ENCODE peak calls at places on chromosomes 5 and 9, in nine cellular contexts. O is spleen, B is IMR-90, F is body of pancreas, Y is stomach, Q is NB4, U is lower leg skin, K is esophagus squamous epithelium, J is HepG2. N is an unnamed sample.
A peak's percentile ranks its signal among the peaks of the same experiment; 100 is the strongest.

GRCh38 chr5:142181547-142182191 is 73.1 kb downstream of the NDFIP1 start:
- DNase-seq in O (peak; percentile 38), B (no peak), F (no peak), Y (no peak), Q (peak; percentile 6), U (no peak), K (no peak), J (peak; percentile 35), N (no peak)

GRCh38 chr5:37492778-37493555 is 113.8 kb downstream of the WDR70 start:
- DNase-seq in O (no peak), B (no peak), F (no peak), Y (no peak), Q (no peak), U (no peak), K (no peak), J (no peak), N (no peak)

GRCh38 chr9:127723450-127723849 is 7.6 kb downstream of the TTC16 start:
- DNase-seq in O (no peak), B (peak; percentile 66), F (no peak), Y (peak; percentile 27), Q (no peak), U (no peak), K (no peak), J (no peak), N (no peak)

GRCh38 chr5:142095651-142096330 is 12.8 kb upstream of the NDFIP1 start:
- DNase-seq in O (no peak), B (no peak), F (no peak), Y (no peak), Q (peak; percentile 31), U (no peak), K (no peak), J (no peak), N (no peak)

GRCh38 chr9:133252301-133252776 is 22.7 kb downstream of the ABO start:
- DNase-seq in O (no peak), B (no peak), F (no peak), Y (peak; percentile 73), Q (no peak), U (peak; percentile 87), K (no peak), J (no peak), N (no peak)

GRCh38 chr5:135094339-135095051 is 60.5 kb upstream of the PITX1 start:
- DNase-seq in O (peak; percentile 47), B (no peak), F (no peak), Y (no peak), Q (no peak), U (peak; percentile 61), K (no peak), J (no peak), N (peak; percentile 2)

GRCh38 chr5:93058309-93058708 is 522.7 kb downstream of the NR2F1-AS1 start:
- DNase-seq in O (no peak), B (peak; percentile 92), F (no peak), Y (no peak), Q (no peak), U (no peak), K (no peak), J (no peak), N (no peak)

GRCh38 chr5:167051369-167051768 is 1240.1 kb upstream of the WWC1 start:
- DNase-seq in O (no peak), B (no peak), F (no peak), Y (no peak), Q (no peak), U (no peak), K (no peak), J (no peak), N (no peak)

GRCh38 chr9:21974542-21975409 is 19.4 kb downstream of the CDKN2A start:
- DNase-seq in O (peak; percentile 83), B (peak; percentile 57), F (peak; percentile 27), Y (peak; percentile 61), Q (no peak), U (peak; percentile 86), K (no peak), J (no peak), N (peak; percentile 26)

GRCh38 chr9:97934321-97935115 is 3.5 kb downstream of the HEMGN start:
- DNase-seq in O (peak; percentile 46), B (no peak), F (no peak), Y (no peak), Q (peak; percentile 40), U (no peak), K (no peak), J (no peak), N (no peak)

GRCh38 chr9:2657427-2657826 is 35.8 kb downstream of the VLDLR start:
- DNase-seq in O (peak; percentile 56), B (no peak), F (no peak), Y (no peak), Q (peak; percentile 100), U (no peak), K (no peak), J (no peak), N (no peak)

GRCh38 chr9:132609184-132609583 is 26.8 kb downstream of the BARHL1 start:
- DNase-seq in O (no peak), B (no peak), F (no peak), Y (no peak), Q (no peak), U (no peak), K (no peak), J (no peak), N (no peak)

GRCh38 chr5:67476531-67476930 is 279.9 kb upstream of the CD180 start:
- DNase-seq in O (no peak), B (no peak), F (no peak), Y (no peak), Q (no peak), U (no peak), K (no peak), J (no peak), N (no peak)

GRCh38 chr5:67476995-67477394 is 280.4 kb upstream of the CD180 start:
- DNase-seq in O (no peak), B (no peak), F (no peak), Y (no peak), Q (no peak), U (no peak), K (no peak), J (no peak), N (no peak)

GRCh38 chr5:67478337-67478736 is 281.7 kb upstream of the CD180 start:
- DNase-seq in O (no peak), B (no peak), F (no peak), Y (no peak), Q (no peak), U (no peak), K (no peak), J (no peak), N (no peak)

GRCh38 chr5:67474597-67475238 is 278.1 kb upstream of the CD180 start:
- DNase-seq in O (no peak), B (no peak), F (no peak), Y (no peak), Q (no peak), U (no peak), K (no peak), J (no peak), N (no peak)

DNA sequence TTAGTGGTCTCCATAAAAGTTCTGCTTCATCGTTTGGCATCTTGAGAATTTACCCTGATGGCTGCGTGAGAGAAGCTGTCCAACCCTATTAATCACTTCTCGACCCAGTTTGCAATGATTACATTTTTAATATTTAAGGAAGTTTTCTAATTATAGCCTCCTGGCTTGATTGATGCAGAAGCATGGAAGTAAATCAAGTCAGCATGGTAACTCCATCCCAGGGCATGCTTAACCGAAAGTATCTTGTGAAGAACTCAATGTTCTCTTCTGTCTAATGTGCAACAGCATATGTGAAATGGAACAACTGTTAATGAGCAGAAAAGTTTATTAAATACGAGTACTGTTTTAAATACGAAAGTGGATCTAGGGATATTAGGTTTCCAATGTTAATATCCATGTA is 278.9 kb upstream of the CD180 start:
- DNase-seq in O (no peak), B (no peak), F (no peak), Y (no peak), Q (no peak), U (no peak), K (no peak), J (no peak), N (no peak)
- H3K4me3 ChIP-seq in O (no peak overlapping the region), B (no peak overlapping the region), F (no peak overlapping the region), Y (no peak overlapping the region), Q (no peak overlapping the region), U (no peak overlapping the region), K (no peak overlapping the region), J (no peak overlapping the region), N (no peak overlapping the region)

GRCh38 chr5:96742519-96742918 is 65.2 kb downstream of the ERAP1 start:
- DNase-seq in O (no peak), B (no peak), F (no peak), Y (no peak), Q (peak; percentile 50), U (no peak), K (no peak), J (no peak), N (no peak)

GRCh38 chr5:96741075-96741474 is 66.7 kb downstream of the ERAP1 start:
- DNase-seq in O (no peak), B (no peak), F (no peak), Y (no peak), Q (no peak), U (no peak), K (no peak), J (no peak), N (no peak)

GRCh38 chr5:96743065-96743768 is 64.5 kb downstream of the ERAP1 start:
- DNase-seq in O (no peak), B (peak; percentile 61), F (no peak), Y (no peak), Q (peak; percentile 43), U (no peak), K (no peak), J (no peak), N (no peak)

GRCh38 chr5:96743805-96744559 is 63.8 kb downstream of the ERAP1 start:
- DNase-seq in O (no peak), B (no peak), F (no peak), Y (no peak), Q (no peak), U (no peak), K (no peak), J (no peak), N (no peak)

GRCh38 chr5:96741911-96742310 is 65.8 kb downstream of the ERAP1 start:
- DNase-seq in O (no peak), B (no peak), F (no peak), Y (no peak), Q (no peak), U (no peak), K (no peak), J (no peak), N (peak; percentile 51)
- TF ChIP-seq POLR2A in O (no peak), B (no peak), F (no peak), Y (no peak), Q (no peak), U (no peak), K (no peak), J (no peak), N (no peak)

DNA sequence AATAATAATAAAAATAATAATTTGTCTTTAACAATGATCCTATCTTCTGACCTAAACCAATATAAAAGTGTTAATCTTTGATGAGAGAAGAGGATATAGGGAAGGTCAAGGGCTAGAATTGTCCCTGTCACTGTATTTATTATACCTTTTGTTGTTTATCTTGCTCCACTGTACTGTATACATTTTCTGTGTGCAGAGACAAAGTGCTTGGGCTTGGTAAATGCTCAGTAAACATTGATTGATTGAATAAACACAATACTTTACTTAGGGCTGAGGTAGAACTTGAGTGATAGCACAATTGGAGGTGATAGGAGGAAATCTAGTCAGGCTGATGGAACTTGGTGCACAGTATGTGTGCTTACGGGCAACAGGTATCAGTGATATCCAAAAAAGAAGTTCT is 161.2 kb downstream of the ARRDC3 start:
- DNase-seq in O (no peak), B (no peak), F (no peak), Y (no peak), Q (no peak), U (no peak), K (no peak), J (no peak), N (no peak)
- TF ChIP-seq CTCF in O (no peak), B (no peak), F (no peak), Y (no peak), Q (no peak), U (no peak), K (no peak), J (no peak), N (no peak)

GRCh38 chr9:95511952-95512750 is 4.6 kb downstream of the PTCH1 start:
- DNase-seq in O (no peak), B (no peak), F (no peak), Y (no peak), Q (peak; percentile 64), U (no peak), K (no peak), J (no peak), N (no peak)
- H3K4me3 ChIP-seq in O (no peak overlapping the region), B (peak overlapping the region; percentile 84), F (no peak overlapping the region), Y (peak overlapping the region; percentile 78), Q (peak overlapping the region; percentile 71), U (no peak overlapping the region), K (peak overlapping the region; percentile 89), J (peak overlapping the region; percentile 80), N (peak overlapping the region; percentile 70)

N was measured in heart left ventricle.